ENCODE peak calls at places on chromosomes 11 and 22, in seven cellular contexts. V is activated T-cell treated with anti-CD3 and anti-CD28 coated beads for 1 hour, K is SK-N-SH, E is Right ventricle myocardium superior, W is psoas muscle, Q is Calu3, B is cerebellum. R is an unnamed sample.

GRCh38 chr11:70210516-70210915 is 7.4 kb downstream of the FADD start:
- DNase-seq in K (no peak), W (no peak), B (no peak), Q (no peak), E (no peak), V (no peak), R (no peak)

GRCh38 chr11:115217726-115218311 is 286.4 kb downstream of the CADM1 start:
- DNase-seq in Q (no peak), B (no peak), K (no peak), E (no peak), V (no peak), W (no peak), R (no peak)

GRCh38 chr11:19727246-19727645 is 14.6 kb downstream of the NAV2 start:
- DNase-seq in B (peak), V (no peak), Q (no peak), E (no peak), W (no peak), K (peak), R (peak)

GRCh38 chr11:12223771-12224536 is 113.6 kb downstream of the MICAL2 start:
- DNase-seq in V (no peak), E (no peak), W (no peak), K (no peak), B (peak), Q (no peak), R (no peak)

GRCh38 chr22:41857160-41857859 is 24.4 kb downstream of the SREBF2 start:
- DNase-seq in V (peak), Q (peak), W (peak), E (no peak), K (peak), B (peak), R (peak)

GRCh38 chr11:80136991-80137390 is 696.2 kb upstream of the TENM4 start:
- DNase-seq in V (no peak), W (no peak), K (no peak), Q (no peak), E (no peak), B (no peak), R (no peak)

GRCh38 chr11:34313099-34313517 is 44.7 kb downstream of the ABTB2 start:
- DNase-seq in Q (no peak), V (no peak), K (no peak), W (peak), E (no peak), B (no peak), R (peak)

GRCh38 chr22:31496735-31497146 is 405 bp downstream of the SFI1 start:
- DNase-seq in V (peak), E (peak), Q (no peak), B (peak), W (peak), K (no peak), R (no peak)

GRCh38 chr11:12087075-12087775 is 23.2 kb upstream of the MICAL2 start:
- DNase-seq in W (peak), B (no peak), K (no peak), V (peak), Q (peak), E (peak), R (peak)

GRCh38 chr11:6855971-6856542 is 6.8 kb upstream of the OR10A2 start:
- DNase-seq in B (no peak), W (no peak), Q (peak), V (no peak), K (no peak), E (no peak), R (peak)

GRCh38 chr11:19117760-19118097 is 761 bp downstream of the ZDHHC13 start:
- DNase-seq in K (no peak), V (no peak), Q (no peak), W (no peak), E (no peak), B (peak), R (no peak)

GRCh38 chr11:85784907-85785306 is 26.0 kb downstream of the SYTL2 start:
- DNase-seq in V (no peak), K (no peak), Q (no peak), E (no peak), B (no peak), W (no peak), R (no peak)

GRCh38 chr22:30017824-30018223 is 62.4 kb upstream of the HORMAD2 start:
- DNase-seq in K (no peak), B (no peak), W (no peak), V (no peak), E (no peak), Q (no peak), R (no peak)

GRCh38 chr22:20174785-20175596 is 24.1 kb upstream of the CCDC188 start:
- DNase-seq in Q (peak), W (no peak), K (no peak), V (no peak), B (no peak), E (no peak), R (peak)

GRCh38 chr11:118651820-118652219 is 27.6 kb downstream of the TREH start:
- DNase-seq in W (no peak), Q (no peak), B (no peak), K (no peak), V (no peak), E (no peak), R (no peak)

GRCh38 chr11:34972892-34973291 is 56.5 kb downstream of the PDHX start:
- DNase-seq in Q (no peak), B (no peak), W (no peak), K (no peak), V (no peak), E (no peak), R (peak)

GRCh38 chr11:66313321-66314185 is 3.3 kb downstream of the CD248 start:
- DNase-seq in Q (no peak), W (peak), B (no peak), V (no peak), K (peak), E (peak), R (peak)

GRCh38 chr11:121514401-121514981 is 61.7 kb upstream of the SORL1-AS1 start:
- DNase-seq in B (no peak), E (no peak), K (no peak), W (no peak), V (no peak), Q (no peak), R (no peak)

GRCh38 chr11:63805844-63806415 is 7.3 kb upstream of the SPINDOC start:
- DNase-seq in E (no peak), W (no peak), V (no peak), K (no peak), Q (no peak), B (no peak), R (peak)

GRCh38 chr22:47515384-47516125 is 753.1 kb downstream of the TBC1D22A start:
- DNase-seq in E (no peak), W (no peak), K (no peak), V (no peak), B (peak), Q (no peak), R (no peak)

GRCh38 chr22:29353860-29354259 is 34.5 kb downstream of the AP1B1 start:
- DNase-seq in Q (no peak), K (no peak), E (no peak), B (no peak), V (no peak), W (no peak), R (no peak)

GRCh38 chr11:27317751-27318150 is 45.3 kb downstream of the CCDC34 start:
- DNase-seq in K (no peak), E (no peak), V (no peak), Q (peak), B (no peak), W (no peak), R (peak)

GRCh38 chr22:41893591-41894375 is 21.1 kb downstream of the SHISA8 start:
- DNase-seq in W (no peak), B (no peak), K (no peak), Q (no peak), V (no peak), E (no peak), R (no peak)

GRCh38 chr11:2077061-2077802 is 62.0 kb downstream of the IGF2 start:
- DNase-seq in W (no peak), V (no peak), E (no peak), K (no peak), Q (peak), B (no peak), R (peak)

GRCh38 chr11:75502138-75502537 is 23.6 kb downstream of the GDPD5 start:
- DNase-seq in W (no peak), K (no peak), E (no peak), Q (no peak), V (no peak), B (no peak), R (no peak)

GRCh38 chr11:122678406-122678805 is 22.9 kb downstream of the UBASH3B start:
- DNase-seq in V (no peak), W (no peak), Q (no peak), K (no peak), B (no peak), E (no peak), R (no peak)

GRCh38 chr22:45336971-45337431 is 27.3 kb downstream of the FAM118A start:
- DNase-seq in V (no peak), E (peak), W (peak), Q (no peak), B (peak), K (no peak), R (no peak)

GRCh38 chr11:70619591-70619990 is 221.3 kb downstream of the CTTN start:
- DNase-seq in E (peak), V (no peak), B (no peak), Q (no peak), K (no peak), W (no peak), R (no peak)

GRCh38 chr11:6594142-6594768 is 9.2 kb downstream of the RRP8 start:
- DNase-seq in E (no peak), K (no peak), W (no peak), Q (no peak), B (no peak), V (no peak), R (no peak)

GRCh38 chr22:32650553-32651345 is 150.8 kb upstream of the TIMP3 start:
- DNase-seq in W (no peak), Q (no peak), E (no peak), V (no peak), K (no peak), B (no peak), R (peak)

GRCh38 chr11:16125796-16126195 is 230.6 kb downstream of the SOX6 start:
- DNase-seq in E (no peak), Q (no peak), V (no peak), B (no peak), W (no peak), K (no peak), R (no peak)

GRCh38 chr11:122100222-122101080 is 15.6 kb downstream of the BLID start:
- DNase-seq in Q (no peak), B (peak), V (no peak), W (peak), K (peak), E (peak), R (peak)

GRCh38 chr22:41367680-41368542 is 13.8 kb upstream of the TEF start:
- DNase-seq in V (no peak), E (peak), Q (no peak), B (peak), K (no peak), W (no peak), R (peak)

GRCh38 chr11:108788565-108789199 is 123.8 kb downstream of the DDX10 start:
- DNase-seq in Q (peak), K (no peak), W (no peak), E (no peak), B (no peak), V (no peak), R (peak)

GRCh38 chr22:19596680-19597398 is 72.6 kb upstream of the CLDN5 start:
- DNase-seq in E (no peak), V (no peak), B (no peak), K (no peak), W (no peak), Q (no peak), R (no peak)